ENCODE peak calls at places on chromosome 5, in six cellular contexts. I is body of pancreas; T is esophagus squamous epithelium; G is DND-41; R is CD4-positive, CD25-positive, alpha-beta regulatory T cell; N is adrenal gland. U is an unnamed sample. For H3K27me3, the result is how much of the 10 kb centered on the place peaks cover.

GRCh38 chr5:158207733-158208132 is 348.8 kb upstream of the CLINT1 start:
- DNase-seq in T (no peak), I (no peak), N (no peak), G (no peak), R (no peak), U (no peak)

GRCh38 chr5:76874088-76874581 is 24.3 kb downstream of the S100Z start:
- DNase-seq in N (no peak), G (no peak), I (no peak), R (no peak), T (no peak), U (no peak)

GRCh38 chr5:54049963-54050362 is 260.4 kb downstream of the ARL15 start:
- DNase-seq in T (no peak), G (no peak), R (no peak), I (no peak), N (no peak), U (no peak)

GRCh38 chr5:143207563-143208364 is 195.7 kb downstream of the NR3C1 start:
- DNase-seq in R (no peak), I (no peak), N (no peak), T (no peak), G (no peak), U (no peak)

GRCh38 chr5:88368201-88368600 is 99.6 kb upstream of the TMEM161B start:
- DNase-seq in T (no peak), R (no peak), I (no peak), G (no peak), N (no peak), U (no peak)

GRCh38 chr5:41532485-41532884 is 22.1 kb upstream of the PLCXD3 start:
- DNase-seq in I (no peak), G (no peak), N (no peak), R (no peak), T (no peak), U (no peak)

GRCh38 chr5:90590-91547 is 1.1 kb upstream of the PLEKHG4B start:
- DNase-seq in R (no peak), N (peak), G (no peak), T (no peak), I (peak), U (no peak)

GRCh38 chr5:72015103-72015548 is 92.1 kb upstream of the MAP1B start:
- DNase-seq in R (peak), T (no peak), I (peak), N (peak), G (peak), U (no peak)

GRCh38 chr5:33921005-33921404 is 15.2 kb upstream of the RXFP3 start:
- DNase-seq in T (no peak), R (no peak), N (no peak), I (no peak), G (no peak), U (no peak)

GRCh38 chr5:14240366-14240765 is 97.2 kb downstream of the TRIO start:
- DNase-seq in R (no peak), G (no peak), N (no peak), T (no peak), I (no peak), U (no peak)

GRCh38 chr5:151068571-151069197 is 12.2 kb downstream of the TNIP1 start:
- DNase-seq in T (no peak), R (peak), I (no peak), N (peak), G (peak), U (no peak)

GRCh38 chr5:174733836-174734235 is 9.5 kb downstream of the MSX2 start:
- DNase-seq in R (no peak), N (no peak), I (no peak), G (no peak), T (no peak), U (no peak)

GRCh38 chr5:115372121-115372520 is 75.7 kb upstream of the CCDC112 start:
- DNase-seq in T (no peak), N (no peak), G (no peak), I (no peak), R (no peak), U (no peak)

GRCh38 chr5:159786901-159787691 is 129.2 kb upstream of the ADRA1B start:
- DNase-seq in R (no peak), N (peak), T (no peak), I (peak), G (no peak), U (no peak)

GRCh38 chr5:126334755-126335154 is 88.5 kb upstream of the GRAMD2B start:
- DNase-seq in T (no peak), N (no peak), I (no peak), R (no peak), G (no peak), U (no peak)

DNA sequence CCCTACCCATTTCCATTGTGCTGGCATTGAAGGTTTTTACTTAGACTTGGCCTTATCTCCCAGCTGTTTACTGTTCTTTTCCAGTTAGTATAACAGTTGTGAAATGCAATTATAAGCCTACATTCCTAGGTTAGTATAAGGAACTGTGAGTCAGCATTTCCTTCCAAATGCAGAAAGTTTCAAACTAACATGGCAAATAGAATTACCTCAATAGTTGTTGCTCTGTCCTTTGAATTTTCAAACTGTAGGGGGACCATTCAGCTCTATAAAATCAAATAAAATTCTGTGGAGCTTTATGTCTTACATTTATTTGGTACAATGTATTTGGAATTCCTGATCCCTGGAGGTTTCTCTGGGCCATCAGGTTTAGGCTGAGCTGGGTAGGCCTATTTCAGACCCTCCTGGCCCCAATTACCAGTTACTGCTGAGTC is 47.2 kb downstream of the ARHGEF28 start:
- DNase-seq in N (no peak), T (no peak), G (no peak), R (no peak), I (no peak), U (no peak)
- H3K27me3 ChIP-seq in N (under half), T (under half), G (under half), R (under half), I (under half), U (under half)

DNA sequence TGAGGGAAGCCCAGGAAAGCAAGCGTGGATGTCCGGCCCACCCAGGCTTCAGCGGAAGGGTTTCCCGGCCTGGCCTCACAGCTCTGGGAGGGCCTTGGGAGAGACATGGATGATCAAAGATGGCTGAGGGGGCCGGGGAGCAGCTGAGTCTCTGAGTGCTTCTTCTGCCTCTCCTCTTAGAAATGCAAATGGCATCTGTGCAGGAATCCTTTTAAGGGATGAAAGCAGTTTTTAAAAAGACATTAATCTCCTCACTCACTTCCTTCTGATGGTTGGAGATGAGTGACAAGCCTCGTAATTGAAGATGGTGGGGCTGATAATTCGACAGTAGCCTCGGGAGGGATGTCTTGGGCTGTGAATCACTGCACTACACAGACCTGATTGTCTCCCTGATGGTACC is 24.3 kb upstream of the PITX1 start:
- DNase-seq in G (no peak), N (no peak), I (no peak), R (no peak), T (no peak), U (no peak)
- H3K27me3 ChIP-seq in G (under half), N (under half), I (under half), R (under half), T (under half), U (under half)

DNA sequence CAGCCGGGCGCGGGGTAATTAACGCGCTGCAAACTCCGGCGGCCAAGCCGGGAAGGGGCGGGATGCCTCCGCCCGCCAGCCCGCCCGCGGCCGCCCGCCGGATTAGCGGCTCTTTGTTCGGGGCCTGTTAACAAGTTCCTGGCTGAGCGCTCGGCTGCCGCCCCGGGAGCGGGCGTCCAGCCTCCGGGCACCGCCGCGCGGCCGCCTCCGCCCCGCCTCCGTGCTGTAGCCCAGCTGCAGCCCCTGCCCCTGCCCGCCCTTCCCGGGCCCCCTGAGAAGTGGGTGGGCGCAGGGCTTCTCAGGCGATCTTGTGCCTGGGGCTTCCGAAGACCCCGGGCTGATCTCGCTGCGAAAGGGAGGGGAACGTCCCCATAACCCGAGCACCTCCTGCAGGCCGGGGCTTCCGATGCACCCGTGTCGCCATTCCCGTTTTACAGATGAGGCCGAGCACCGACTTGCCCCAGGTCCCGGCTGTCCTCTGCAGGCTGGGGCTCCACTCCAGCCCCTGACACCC is 7.6 kb downstream of the UNC5A start:
- DNase-seq in T (no peak), G (no peak), I (peak), N (peak), R (peak), U (no peak)
- H3K27me3 ChIP-seq in T (under half), G (under half), I (under half), N (under half), R (under half), U (half or more)

GRCh38 chr5:93620487-93621339 is 37.7 kb downstream of the NR2F1 start:
- DNase-seq in I (peak), R (peak), T (no peak), G (no peak), N (peak), U (peak)
- H3K27me3 ChIP-seq in I (under half), R (under half), T (under half), G (under half), N (under half), U (under half)

GRCh38 chr5:149285153-149285552 is 13.5 kb downstream of the AFAP1L1 start:
- DNase-seq in T (no peak), G (no peak), R (no peak), I (no peak), N (no peak), U (no peak)
- H3K27me3 ChIP-seq in T (under half), G (under half), R (under half), I (under half), N (under half), U (under half)

DNA sequence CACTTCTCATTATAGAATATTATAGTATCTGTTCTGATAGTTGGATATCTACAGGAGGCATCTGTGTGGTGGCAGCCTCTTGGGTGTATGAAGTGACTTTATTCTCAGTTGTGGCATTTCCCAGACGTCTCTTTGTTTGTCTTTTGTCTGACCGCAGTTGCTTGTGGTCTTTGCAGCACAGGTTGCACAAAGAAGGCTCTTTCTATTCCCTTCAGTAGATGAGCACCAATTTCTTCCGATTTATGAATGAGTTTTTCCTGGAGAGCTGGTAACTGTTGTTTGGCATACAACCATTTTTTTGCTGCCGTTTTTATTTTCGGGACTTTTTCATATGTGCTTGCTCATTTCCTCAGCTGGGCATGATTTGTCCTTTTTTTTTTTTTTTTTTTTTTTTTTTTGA is 56.4 kb upstream of the MYO10 start:
- DNase-seq in T (no peak), G (no peak), N (no peak), I (no peak), R (no peak), U (no peak)
- H3K27me3 ChIP-seq in T (under half), G (under half), N (under half), I (under half), R (under half), U (under half)

GRCh38 chr5:133469846-133470245 is 142.5 kb downstream of the FSTL4 start:
- DNase-seq in I (no peak), G (no peak), T (no peak), R (no peak), N (no peak), U (no peak)

GRCh38 chr5:133467325-133467700 is 145.0 kb downstream of the FSTL4 start:
- DNase-seq in G (peak), I (no peak), T (no peak), R (no peak), N (no peak), U (no peak)

GRCh38 chr5:133467712-133468463 is 144.5 kb downstream of the FSTL4 start:
- DNase-seq in R (no peak), G (no peak), T (no peak), N (no peak), I (no peak), U (no peak)

GRCh38 chr5:133469252-133469651 is 143.1 kb downstream of the FSTL4 start:
- DNase-seq in N (no peak), R (no peak), T (no peak), G (no peak), I (no peak), U (no peak)

DNA sequence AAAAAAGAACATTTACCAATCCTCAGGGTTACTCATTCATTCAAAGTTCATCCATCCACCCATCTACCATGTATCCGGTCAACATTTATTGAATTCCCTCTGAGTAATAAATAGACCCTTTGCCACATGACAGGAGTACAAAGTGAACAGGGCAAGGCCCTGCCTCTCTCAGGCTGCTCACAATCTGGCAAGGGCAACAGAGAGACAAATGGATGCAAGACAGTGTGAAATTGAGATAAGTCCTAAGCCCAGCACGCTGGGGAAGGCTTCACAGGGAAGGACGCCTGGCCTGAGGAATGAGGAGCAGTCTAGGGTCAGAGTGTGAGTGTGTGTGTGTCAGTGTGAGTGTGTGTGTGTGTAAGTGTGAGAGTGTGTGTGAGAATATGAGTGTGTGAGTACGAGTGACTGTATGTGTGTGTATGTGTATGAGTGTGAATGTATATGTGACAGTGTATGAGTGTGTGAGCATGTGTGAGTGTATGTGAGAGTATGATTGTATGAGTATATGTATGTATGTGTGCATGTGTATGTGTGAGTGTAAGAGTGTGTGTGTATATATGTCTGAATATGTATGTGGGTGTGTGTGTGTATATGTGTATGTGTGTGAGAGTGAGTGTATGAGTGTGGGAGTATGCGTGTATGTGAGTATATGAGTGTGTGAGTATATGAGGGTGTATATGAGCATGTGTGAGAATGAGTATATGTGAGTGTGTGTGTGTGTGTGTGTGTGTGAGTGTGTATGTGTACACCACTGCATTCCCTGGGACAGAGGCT is 145.6 kb downstream of the FSTL4 start:
- DNase-seq in G (no peak), T (no peak), N (no peak), R (no peak), I (no peak), U (no peak)
- H3K27me3 ChIP-seq in G (under half), T (under half), N (under half), R (under half), I (under half), U (under half)

GRCh38 chr5:123094919-123095693 is 6.1 kb downstream of the PRDM6 start:
- DNase-seq in T (no peak), I (no peak), R (no peak), G (no peak), N (no peak), U (no peak)
- H3K27me3 ChIP-seq in T (under half), I (under half), R (under half), G (under half), N (half or more), U (half or more)

GRCh38 chr5:140143521-140144258 is 18.0 kb downstream of the IGIP start:
- DNase-seq in R (no peak), T (no peak), N (no peak), I (no peak), G (no peak), U (no peak)
- H3K27me3 ChIP-seq in R (under half), T (under half), N (under half), I (under half), G (under half), U (under half)

DNA sequence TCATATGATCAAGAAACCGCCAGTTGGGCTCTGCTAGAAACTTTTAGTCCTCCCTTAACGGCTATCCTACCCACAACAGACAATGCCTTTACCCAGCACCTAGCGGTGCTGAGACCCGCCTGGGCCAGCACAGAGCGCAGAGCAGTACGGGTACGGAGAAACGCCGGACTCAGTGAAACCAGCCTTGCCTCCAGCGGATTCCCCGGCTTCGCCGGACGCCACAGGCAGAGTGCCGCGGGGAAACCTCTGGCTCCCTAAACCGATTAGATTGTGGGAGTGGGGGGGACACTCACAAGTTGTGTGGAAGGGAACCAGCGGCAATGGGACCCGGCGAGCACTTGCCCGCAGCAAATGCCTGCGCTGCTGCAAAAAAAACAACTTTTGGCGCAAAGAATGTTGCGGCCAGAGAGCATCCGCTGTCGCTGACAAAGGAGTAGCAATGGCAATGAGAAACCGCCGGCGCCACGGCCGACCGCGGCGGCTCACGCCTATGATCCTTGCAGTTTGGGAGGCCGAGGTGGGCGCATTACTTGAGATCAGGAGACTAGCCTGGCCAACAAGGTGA is 88.2 kb downstream of the ANXA2R start:
- DNase-seq in R (peak), N (peak), T (no peak), G (no peak), I (peak), U (peak)
- H3K27me3 ChIP-seq in R (under half), N (under half), T (under half), G (under half), I (under half), U (under half)

U was measured in CD4-positive, alpha-beta T cell.